ENCODE peak calls at places on chromosomes 4 and X, in five cellular contexts. One of them, this sample, is unnamed.

GRCh38 chr4:11073621-11074051 is 355.1 kb downstream of the HS3ST1 start:
- DNase-seq in HS-27A: no peak
- DNase-seq in neural crest cell: no peak
- DNase-seq in fibroblast of mammary gland: peak
- DNase-seq in stimulated activated CD4-positive, alpha-beta T cell treated with anti-CD3 and anti-CD28 coated beads, TNF-alpha, amount 100 ng/mL, for 24 hours: no peak
- DNase-seq in this sample: peak

GRCh38 chr4:94334519-94334918 is 8.1 kb downstream of the HPGDS start:
- DNase-seq in HS-27A: no peak
- DNase-seq in neural crest cell: no peak
- DNase-seq in fibroblast of mammary gland: no peak
- DNase-seq in stimulated activated CD4-positive, alpha-beta T cell treated with anti-CD3 and anti-CD28 coated beads, TNF-alpha, amount 100 ng/mL, for 24 hours: no peak
- DNase-seq in this sample: no peak

GRCh38 chr4:1784789-1785591 is 8.1 kb upstream of the FGFR3 start:
- DNase-seq in HS-27A: no peak
- DNase-seq in neural crest cell: no peak
- DNase-seq in fibroblast of mammary gland: no peak
- DNase-seq in stimulated activated CD4-positive, alpha-beta T cell treated with anti-CD3 and anti-CD28 coated beads, TNF-alpha, amount 100 ng/mL, for 24 hours: no peak
- DNase-seq in this sample: peak

GRCh38 chrX:40952855-40953254 is 132.4 kb upstream of the USP9X start:
- DNase-seq in HS-27A: no peak
- DNase-seq in neural crest cell: no peak
- DNase-seq in fibroblast of mammary gland: peak
- DNase-seq in stimulated activated CD4-positive, alpha-beta T cell treated with anti-CD3 and anti-CD28 coated beads, TNF-alpha, amount 100 ng/mL, for 24 hours: no peak
- DNase-seq in this sample: peak

GRCh38 chr4:170230242-170230641 is 140.5 kb upstream of the AADAT start:
- DNase-seq in HS-27A: no peak
- DNase-seq in neural crest cell: no peak
- DNase-seq in fibroblast of mammary gland: no peak
- DNase-seq in stimulated activated CD4-positive, alpha-beta T cell treated with anti-CD3 and anti-CD28 coated beads, TNF-alpha, amount 100 ng/mL, for 24 hours: no peak
- DNase-seq in this sample: no peak

GRCh38 chr4:88881227-88881569 is 175.8 kb downstream of the FAM13A start:
- DNase-seq in HS-27A: no peak
- DNase-seq in neural crest cell: no peak
- DNase-seq in fibroblast of mammary gland: no peak
- DNase-seq in stimulated activated CD4-positive, alpha-beta T cell treated with anti-CD3 and anti-CD28 coated beads, TNF-alpha, amount 100 ng/mL, for 24 hours: no peak
- DNase-seq in this sample: peak

GRCh38 chr4:43331226-43332078 is 438.9 kb downstream of the GRXCR1 start:
- DNase-seq in HS-27A: no peak
- DNase-seq in neural crest cell: no peak
- DNase-seq in fibroblast of mammary gland: peak
- DNase-seq in stimulated activated CD4-positive, alpha-beta T cell treated with anti-CD3 and anti-CD28 coated beads, TNF-alpha, amount 100 ng/mL, for 24 hours: no peak
- DNase-seq in this sample: peak

GRCh38 chr4:37837446-37837845 is 11.0 kb downstream of the PGM2 start:
- DNase-seq in HS-27A: peak
- DNase-seq in neural crest cell: no peak
- DNase-seq in fibroblast of mammary gland: peak
- DNase-seq in stimulated activated CD4-positive, alpha-beta T cell treated with anti-CD3 and anti-CD28 coated beads, TNF-alpha, amount 100 ng/mL, for 24 hours: no peak
- DNase-seq in this sample: peak

GRCh38 chrX:118497180-118497814 is 1.7 kb downstream of the DOCK11 start:
- DNase-seq in HS-27A: no peak
- DNase-seq in neural crest cell: no peak
- DNase-seq in fibroblast of mammary gland: no peak
- DNase-seq in stimulated activated CD4-positive, alpha-beta T cell treated with anti-CD3 and anti-CD28 coated beads, TNF-alpha, amount 100 ng/mL, for 24 hours: no peak
- DNase-seq in this sample: no peak

GRCh38 chr4:185222598-185222997 is 13.2 kb downstream of the SNX25 start:
- DNase-seq in HS-27A: no peak
- DNase-seq in neural crest cell: no peak
- DNase-seq in fibroblast of mammary gland: peak
- DNase-seq in stimulated activated CD4-positive, alpha-beta T cell treated with anti-CD3 and anti-CD28 coated beads, TNF-alpha, amount 100 ng/mL, for 24 hours: no peak
- DNase-seq in this sample: no peak

GRCh38 chrX:24890677-24891076 is 125.1 kb downstream of the ARX start:
- DNase-seq in HS-27A: no peak
- DNase-seq in neural crest cell: no peak
- DNase-seq in fibroblast of mammary gland: no peak
- DNase-seq in stimulated activated CD4-positive, alpha-beta T cell treated with anti-CD3 and anti-CD28 coated beads, TNF-alpha, amount 100 ng/mL, for 24 hours: no peak
- DNase-seq in this sample: no peak

GRCh38 chrX:140434347-140434746 is 70.5 kb downstream of the SOX3 start:
- DNase-seq in HS-27A: no peak
- DNase-seq in neural crest cell: no peak
- DNase-seq in fibroblast of mammary gland: no peak
- DNase-seq in stimulated activated CD4-positive, alpha-beta T cell treated with anti-CD3 and anti-CD28 coated beads, TNF-alpha, amount 100 ng/mL, for 24 hours: no peak
- DNase-seq in this sample: no peak

This sample was measured in fibroblast of villous mesenchyme.